ENCODE peak calls at places on chromosomes 16 and 17, in four cellular contexts. One of them, this sample, is unnamed.

GRCh38 chr17:2423271-2423670 is 22.4 kb upstream of the MNT start:
- DNase-seq in Peyer's patch: no peak
- DNase-seq in effector memory CD4-positive, alpha-beta T cell: no peak
- DNase-seq in PC-9: no peak
- DNase-seq in this sample: no peak

GRCh38 chr17:81667754-81668153 is 1.2 kb downstream of the CCDC137 start:
- DNase-seq in Peyer's patch: no peak
- DNase-seq in effector memory CD4-positive, alpha-beta T cell: no peak
- DNase-seq in PC-9: no peak
- DNase-seq in this sample: no peak

GRCh38 chr16:5001571-5001970 is 32.2 kb downstream of the NAGPA start:
- DNase-seq in Peyer's patch: no peak
- DNase-seq in effector memory CD4-positive, alpha-beta T cell: no peak
- DNase-seq in PC-9: no peak
- DNase-seq in this sample: no peak

GRCh38 chr17:80861892-80862291 is 129.7 kb upstream of the CHMP6 start:
- DNase-seq in Peyer's patch: peak; percentile 34
- DNase-seq in effector memory CD4-positive, alpha-beta T cell: no peak
- DNase-seq in PC-9: no peak
- DNase-seq in this sample: peak; percentile 35

GRCh38 chr16:89442990-89443726 is 47.2 kb downstream of the ANKRD11 start:
- DNase-seq in Peyer's patch: no peak
- DNase-seq in effector memory CD4-positive, alpha-beta T cell: no peak
- DNase-seq in PC-9: peak; percentile 97
- DNase-seq in this sample: no peak

GRCh38 chr17:13922885-13923284 is 146.4 kb upstream of the COX10 start:
- DNase-seq in Peyer's patch: no peak
- DNase-seq in effector memory CD4-positive, alpha-beta T cell: no peak
- DNase-seq in PC-9: no peak
- DNase-seq in this sample: no peak

GRCh38 chr16:85515319-85515745 is 97.8 kb upstream of the GSE1 start:
- DNase-seq in Peyer's patch: no peak
- DNase-seq in effector memory CD4-positive, alpha-beta T cell: no peak
- DNase-seq in PC-9: no peak
- DNase-seq in this sample: no peak

GRCh38 chr16:81706327-81707295 is 72.5 kb upstream of the PLCG2 start:
- DNase-seq in Peyer's patch: no peak
- DNase-seq in effector memory CD4-positive, alpha-beta T cell: no peak
- DNase-seq in PC-9: no peak
- DNase-seq in this sample: no peak

GRCh38 chr17:61248399-61248798 is 151.2 kb upstream of the TBX2 start:
- DNase-seq in Peyer's patch: no peak
- DNase-seq in effector memory CD4-positive, alpha-beta T cell: no peak
- DNase-seq in PC-9: no peak
- DNase-seq in this sample: no peak

GRCh38 chr16:58127634-58128033 is 1.5 kb downstream of the CFAP20 start:
- DNase-seq in Peyer's patch: no peak
- DNase-seq in effector memory CD4-positive, alpha-beta T cell: no peak
- DNase-seq in PC-9: no peak
- DNase-seq in this sample: no peak

GRCh38 chr17:59761385-59762021 is 54.0 kb downstream of the VMP1 start:
- DNase-seq in Peyer's patch: no peak
- DNase-seq in effector memory CD4-positive, alpha-beta T cell: no peak
- DNase-seq in PC-9: no peak
- DNase-seq in this sample: no peak

GRCh38 chr16:46972429-46972970 is 974 bp downstream of the DNAJA2 start:
- DNase-seq in Peyer's patch: no peak
- DNase-seq in effector memory CD4-positive, alpha-beta T cell: peak; percentile 34
- DNase-seq in PC-9: peak; percentile 48
- DNase-seq in this sample: peak; percentile 38

GRCh38 chr16:4801962-4802658 is at the start of gene ROGDI:
- DNase-seq in Peyer's patch: peak; percentile 97
- DNase-seq in effector memory CD4-positive, alpha-beta T cell: peak; percentile 86
- DNase-seq in PC-9: peak; percentile 87
- DNase-seq in this sample: peak; percentile 88

GRCh38 chr17:58531661-58532554 is 17.5 kb upstream of the MTMR4 start:
- DNase-seq in Peyer's patch: peak; percentile 71
- DNase-seq in effector memory CD4-positive, alpha-beta T cell: peak; percentile 48
- DNase-seq in PC-9: no peak
- DNase-seq in this sample: peak; percentile 55

GRCh38 chr16:3878610-3879009 is 1.9 kb downstream of the CREBBP start:
- DNase-seq in Peyer's patch: no peak
- DNase-seq in effector memory CD4-positive, alpha-beta T cell: no peak
- DNase-seq in PC-9: no peak
- DNase-seq in this sample: no peak

GRCh38 chr17:82884923-82885322 is 45.1 kb upstream of the ZNF750 start:
- DNase-seq in Peyer's patch: no peak
- DNase-seq in effector memory CD4-positive, alpha-beta T cell: no peak
- DNase-seq in PC-9: no peak
- DNase-seq in this sample: no peak

GRCh38 chr17:13544755-13545154 is 57.0 kb downstream of the HS3ST3A1 start:
- DNase-seq in Peyer's patch: no peak
- DNase-seq in effector memory CD4-positive, alpha-beta T cell: no peak
- DNase-seq in PC-9: no peak
- DNase-seq in this sample: no peak

GRCh38 chr16:24075929-24076716 is 180.0 kb upstream of the CACNG3 start:
- DNase-seq in Peyer's patch: no peak
- DNase-seq in effector memory CD4-positive, alpha-beta T cell: no peak
- DNase-seq in PC-9: no peak
- DNase-seq in this sample: no peak

GRCh38 chr16:15966420-15967222 is 17.2 kb downstream of the ABCC1 start:
- DNase-seq in Peyer's patch: no peak
- DNase-seq in effector memory CD4-positive, alpha-beta T cell: no peak
- DNase-seq in PC-9: peak; percentile 88
- DNase-seq in this sample: no peak

GRCh38 chr17:48023408-48024148 is 14.0 kb downstream of the COPZ2 start:
- DNase-seq in Peyer's patch: peak; percentile 82
- DNase-seq in effector memory CD4-positive, alpha-beta T cell: peak; percentile 30
- DNase-seq in PC-9: peak; percentile 72
- DNase-seq in this sample: peak; percentile 24

GRCh38 chr17:333626-334396 is 18.8 kb downstream of the RPH3AL start:
- DNase-seq in Peyer's patch: peak; percentile 62
- DNase-seq in effector memory CD4-positive, alpha-beta T cell: no peak
- DNase-seq in PC-9: no peak
- DNase-seq in this sample: peak; percentile 34
- H3K4me3 ChIP-seq in Peyer's patch: no peak overlapping the region
- H3K4me3 ChIP-seq in effector memory CD4-positive, alpha-beta T cell: no peak overlapping the region
- H3K4me3 ChIP-seq in PC-9: no peak overlapping the region
- H3K4me3 ChIP-seq in this sample: no peak overlapping the region

DNA sequence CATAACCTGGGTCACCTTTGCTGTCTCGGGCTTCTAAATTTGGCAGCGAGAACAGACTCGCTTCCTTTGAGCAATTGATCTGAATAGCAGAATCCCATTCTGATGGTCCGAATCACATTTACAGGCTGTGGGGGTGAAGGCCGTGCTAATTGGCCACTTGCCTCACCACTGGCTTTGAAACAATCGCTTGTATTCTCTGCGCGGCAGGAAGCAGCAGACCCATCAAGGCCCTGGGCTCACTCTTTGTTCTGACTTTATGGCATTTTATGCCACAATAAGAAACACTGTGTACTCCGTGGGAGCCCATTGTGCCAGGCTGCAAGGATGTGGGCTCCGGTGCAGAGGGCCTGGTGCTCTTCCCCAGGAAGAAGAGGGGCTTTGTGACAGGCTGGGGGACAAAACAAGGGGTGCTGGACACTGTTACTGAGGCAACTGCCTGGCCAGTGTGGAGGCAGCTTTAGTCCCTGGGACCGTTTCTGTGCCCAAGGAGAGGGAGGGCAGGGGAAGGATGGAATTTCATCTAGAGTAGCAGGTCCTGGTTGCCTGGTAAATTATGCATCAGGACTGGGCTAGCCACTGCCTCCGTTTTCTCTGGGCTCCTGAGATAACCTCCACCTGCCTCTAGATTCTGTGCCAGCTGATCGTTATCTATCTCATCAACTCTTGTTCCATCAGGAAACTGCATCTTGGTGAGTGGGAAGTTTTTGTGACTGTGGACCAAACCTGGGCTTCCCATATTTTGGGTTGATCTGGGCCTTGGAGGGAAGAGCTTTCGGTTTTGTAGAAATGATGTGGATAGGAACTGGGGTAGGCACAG is 78.5 kb downstream of the MRC2 start:
- DNase-seq in Peyer's patch: no peak
- DNase-seq in effector memory CD4-positive, alpha-beta T cell: no peak
- DNase-seq in PC-9: peak; percentile 36
- DNase-seq in this sample: no peak
- H3K27ac ChIP-seq in Peyer's patch: no peak overlapping the region
- H3K27ac ChIP-seq in effector memory CD4-positive, alpha-beta T cell: no peak overlapping the region
- H3K27ac ChIP-seq in PC-9: peak overlapping the region; percentile 89
- H3K27ac ChIP-seq in this sample: no peak overlapping the region

GRCh38 chr16:75088226-75088625 is 28.4 kb downstream of the LDHD start:
- DNase-seq in Peyer's patch: no peak
- DNase-seq in effector memory CD4-positive, alpha-beta T cell: no peak
- DNase-seq in PC-9: no peak
- DNase-seq in this sample: no peak
- H3K4me3 ChIP-seq in Peyer's patch: no peak overlapping the region
- H3K4me3 ChIP-seq in effector memory CD4-positive, alpha-beta T cell: no peak overlapping the region
- H3K4me3 ChIP-seq in PC-9: no peak overlapping the region
- H3K4me3 ChIP-seq in this sample: no peak overlapping the region

GRCh38 chr17:73290399-73291259 is 21.2 kb downstream of the CDC42EP4 start:
- DNase-seq in Peyer's patch: no peak
- DNase-seq in effector memory CD4-positive, alpha-beta T cell: no peak
- DNase-seq in PC-9: peak; percentile 78
- DNase-seq in this sample: no peak

GRCh38 chr17:73293031-73293430 is 18.8 kb downstream of the CDC42EP4 start:
- DNase-seq in Peyer's patch: no peak
- DNase-seq in effector memory CD4-positive, alpha-beta T cell: no peak
- DNase-seq in PC-9: peak; percentile 95
- DNase-seq in this sample: no peak

GRCh38 chr17:73291260-73291801 is 20.5 kb downstream of the CDC42EP4 start:
- DNase-seq in Peyer's patch: peak; percentile 58
- DNase-seq in effector memory CD4-positive, alpha-beta T cell: no peak
- DNase-seq in PC-9: peak; percentile 94
- DNase-seq in this sample: no peak

GRCh38 chr17:73293480-73293911 is 18.3 kb downstream of the CDC42EP4 start:
- DNase-seq in Peyer's patch: no peak
- DNase-seq in effector memory CD4-positive, alpha-beta T cell: no peak
- DNase-seq in PC-9: peak; percentile 99
- DNase-seq in this sample: no peak

GRCh38 chr17:73292031-73292531 is 19.7 kb downstream of the CDC42EP4 start:
- DNase-seq in Peyer's patch: no peak
- DNase-seq in effector memory CD4-positive, alpha-beta T cell: no peak
- DNase-seq in PC-9: peak; percentile 82
- DNase-seq in this sample: no peak
- H3K27ac ChIP-seq in Peyer's patch: peak overlapping the region; percentile 71
- H3K27ac ChIP-seq in effector memory CD4-positive, alpha-beta T cell: no peak overlapping the region
- H3K27ac ChIP-seq in PC-9: peak overlapping the region; percentile 99
- H3K27ac ChIP-seq in this sample: no peak overlapping the region

GRCh38 chr17:78266771-78267170 is 35.3 kb downstream of the TMEM235 start:
- DNase-seq in Peyer's patch: peak; percentile 34
- DNase-seq in effector memory CD4-positive, alpha-beta T cell: no peak
- DNase-seq in PC-9: no peak
- DNase-seq in this sample: no peak

GRCh38 chr17:78269893-78270490 is 38.6 kb downstream of the TMEM235 start:
- DNase-seq in Peyer's patch: peak; percentile 37
- DNase-seq in effector memory CD4-positive, alpha-beta T cell: no peak
- DNase-seq in PC-9: no peak
- DNase-seq in this sample: no peak

GRCh38 chr17:78268960-78269892 is 37.8 kb downstream of the TMEM235 start:
- DNase-seq in Peyer's patch: peak; percentile 42
- DNase-seq in effector memory CD4-positive, alpha-beta T cell: no peak
- DNase-seq in PC-9: no peak
- DNase-seq in this sample: no peak

GRCh38 chr17:78267257-78268073 is 36.0 kb downstream of the TMEM235 start:
- DNase-seq in Peyer's patch: no peak
- DNase-seq in effector memory CD4-positive, alpha-beta T cell: no peak
- DNase-seq in PC-9: no peak
- DNase-seq in this sample: no peak

GRCh38 chr17:78268191-78268874 is 36.9 kb downstream of the TMEM235 start:
- DNase-seq in Peyer's patch: peak; percentile 45
- DNase-seq in effector memory CD4-positive, alpha-beta T cell: no peak
- DNase-seq in PC-9: no peak
- DNase-seq in this sample: no peak
- H3K4me3 ChIP-seq in Peyer's patch: no peak overlapping the region
- H3K4me3 ChIP-seq in effector memory CD4-positive, alpha-beta T cell: no peak overlapping the region
- H3K4me3 ChIP-seq in PC-9: no peak overlapping the region
- H3K4me3 ChIP-seq in this sample: no peak overlapping the region

This sample was measured in naive thymus-derived CD4-positive, alpha-beta T cell.